ENCODE peak calls at places on chromosome 13, in eight cellular contexts. T is GM12865, P is fibroblast of pulmonary artery, D is neural crest cell, Q is AG04450, H is nephron progenitor cell, A is upper lobe of right lung, N is WTC11. J is an unnamed sample.

GRCh38 chr13:96821381-96821780 is 172.9 kb downstream of the OXGR1 start:
- DNase-seq in N (no peak), Q (no peak), T (no peak), A (no peak), P (peak; percentile 39), H (no peak), D (no peak), J (no peak)

GRCh38 chr13:75946746-75947397 is 310.7 kb downstream of the LMO7 start:
- DNase-seq in A (no peak), P (no peak), H (no peak), D (no peak), N (no peak), T (no peak), Q (no peak), J (no peak)

GRCh38 chr13:59873309-59873708 is 290.4 kb downstream of the DIAPH3 start:
- DNase-seq in T (no peak), A (no peak), D (no peak), N (no peak), P (no peak), H (no peak), Q (no peak), J (no peak)

GRCh38 chr13:95494082-95494681 is 58.3 kb upstream of the CLDN10 start:
- DNase-seq in D (peak; percentile 51), T (peak; percentile 76), P (peak; percentile 87), Q (peak; percentile 29), H (peak; percentile 16), N (no peak), A (no peak), J (no peak)

GRCh38 chr13:110294146-110294545 is 12.8 kb downstream of the COL4A1 start:
- DNase-seq in T (no peak), D (no peak), P (peak; percentile 87), A (no peak), N (no peak), Q (no peak), H (no peak), J (no peak)

GRCh38 chr13:41694902-41695301 is 237.6 kb downstream of the RGCC start:
- DNase-seq in T (peak; percentile 12), P (peak; percentile 95), Q (peak; percentile 70), A (no peak), D (no peak), N (no peak), H (no peak), J (no peak)

GRCh38 chr13:50576156-50576555 is 267.3 kb downstream of the DLEU7 start:
- DNase-seq in T (no peak), H (no peak), D (no peak), P (no peak), A (peak; percentile 70), Q (no peak), N (no peak), J (no peak)

GRCh38 chr13:80591978-80592377 is 251.1 kb upstream of the SPRY2 start:
- DNase-seq in T (no peak), P (no peak), H (no peak), D (no peak), N (no peak), A (no peak), Q (no peak), J (no peak)

GRCh38 chr13:65011403-65011802 is 2218.7 kb downstream of the PCDH9 start:
- DNase-seq in Q (no peak), D (no peak), P (no peak), A (no peak), N (no peak), T (no peak), H (no peak), J (no peak)

GRCh38 chr13:25249001-25249543 is 38.2 kb downstream of the MTMR6 start:
- DNase-seq in Q (no peak), P (peak; percentile 43), T (peak; percentile 48), N (peak; percentile 23), H (no peak), A (no peak), D (no peak), J (no peak)

GRCh38 chr13:110699148-110700145 is 6.5 kb downstream of the CARS2 start:
- DNase-seq in H (no peak), Q (no peak), D (no peak), A (no peak), T (no peak), N (no peak), P (no peak), J (no peak)

GRCh38 chr13:112210401-112210800 is 143.5 kb downstream of the SOX1 start:
- DNase-seq in Q (no peak), H (peak; percentile 43), T (no peak), D (no peak), N (no peak), A (no peak), P (no peak), J (no peak)

GRCh38 chr13:112212533-112212932 is 145.6 kb downstream of the SOX1 start:
- DNase-seq in P (no peak), D (no peak), A (no peak), N (no peak), H (no peak), Q (no peak), T (no peak), J (no peak)

GRCh38 chr13:112215871-112216270 is 148.9 kb downstream of the SOX1 start:
- DNase-seq in H (no peak), T (no peak), P (no peak), D (no peak), A (no peak), Q (no peak), N (no peak), J (no peak)

GRCh38 chr13:112217431-112217830 is 150.5 kb downstream of the SOX1 start:
- DNase-seq in T (no peak), Q (no peak), D (no peak), P (no peak), A (no peak), N (no peak), H (no peak), J (no peak)

GRCh38 chr13:112213467-112214245 is 146.7 kb downstream of the SOX1 start:
- DNase-seq in N (no peak), P (no peak), T (no peak), H (no peak), Q (no peak), A (peak; percentile 81), D (no peak), J (no peak)
- TF ChIP-seq CTCF in N (no peak), P (no peak), T (no peak), H (no peak), Q (no peak), A (no peak), D (no peak), J (no peak)

GRCh38 chr13:44867825-44868224 is 121.4 kb downstream of the NUFIP1 start:
- DNase-seq in T (no peak), Q (no peak), N (no peak), P (peak; percentile 34), A (no peak), H (no peak), D (no peak), J (no peak)

GRCh38 chr13:44868397-44868796 is 120.9 kb downstream of the NUFIP1 start:
- DNase-seq in T (peak; percentile 89), N (no peak), D (no peak), P (no peak), A (no peak), Q (no peak), H (no peak), J (no peak)

GRCh38 chr13:44872751-44873150 is 116.5 kb downstream of the NUFIP1 start:
- DNase-seq in A (no peak), P (no peak), N (no peak), H (no peak), T (no peak), Q (no peak), D (no peak), J (no peak)

GRCh38 chr13:44869167-44869566 is 120.1 kb downstream of the NUFIP1 start:
- DNase-seq in D (no peak), A (no peak), T (no peak), P (no peak), Q (no peak), H (no peak), N (no peak), J (no peak)

DNA sequence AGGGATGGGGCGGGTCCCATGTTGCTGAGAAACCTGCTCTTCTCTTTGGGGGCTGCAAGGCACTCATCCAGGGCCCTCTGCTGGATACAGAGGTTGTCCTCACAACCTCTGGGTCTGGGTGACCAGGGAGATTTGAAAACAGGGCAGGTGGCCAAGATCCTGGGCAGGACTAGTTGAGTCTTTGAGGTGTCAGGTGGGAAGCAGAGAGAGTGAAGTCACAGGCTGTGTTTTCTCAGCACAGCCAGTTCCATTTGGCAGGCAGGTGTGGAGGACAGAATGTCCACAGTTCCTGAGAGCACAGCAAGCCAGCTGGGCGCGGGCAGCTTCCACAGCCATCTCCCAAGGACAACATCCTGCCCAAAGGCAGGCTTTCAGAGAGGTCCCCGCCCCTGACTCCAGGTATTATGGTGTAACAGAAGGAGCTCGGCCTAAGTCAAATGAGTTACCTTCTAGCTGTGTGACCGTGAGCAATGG is 118.8 kb downstream of the NUFIP1 start:
- DNase-seq in P (no peak), N (no peak), D (no peak), H (no peak), T (no peak), A (peak; percentile 83), Q (no peak), J (no peak)
- TF ChIP-seq CTCF in P (no peak), N (no peak), D (no peak), H (no peak), T (no peak), A (no peak), Q (no peak), J (no peak)

DNA sequence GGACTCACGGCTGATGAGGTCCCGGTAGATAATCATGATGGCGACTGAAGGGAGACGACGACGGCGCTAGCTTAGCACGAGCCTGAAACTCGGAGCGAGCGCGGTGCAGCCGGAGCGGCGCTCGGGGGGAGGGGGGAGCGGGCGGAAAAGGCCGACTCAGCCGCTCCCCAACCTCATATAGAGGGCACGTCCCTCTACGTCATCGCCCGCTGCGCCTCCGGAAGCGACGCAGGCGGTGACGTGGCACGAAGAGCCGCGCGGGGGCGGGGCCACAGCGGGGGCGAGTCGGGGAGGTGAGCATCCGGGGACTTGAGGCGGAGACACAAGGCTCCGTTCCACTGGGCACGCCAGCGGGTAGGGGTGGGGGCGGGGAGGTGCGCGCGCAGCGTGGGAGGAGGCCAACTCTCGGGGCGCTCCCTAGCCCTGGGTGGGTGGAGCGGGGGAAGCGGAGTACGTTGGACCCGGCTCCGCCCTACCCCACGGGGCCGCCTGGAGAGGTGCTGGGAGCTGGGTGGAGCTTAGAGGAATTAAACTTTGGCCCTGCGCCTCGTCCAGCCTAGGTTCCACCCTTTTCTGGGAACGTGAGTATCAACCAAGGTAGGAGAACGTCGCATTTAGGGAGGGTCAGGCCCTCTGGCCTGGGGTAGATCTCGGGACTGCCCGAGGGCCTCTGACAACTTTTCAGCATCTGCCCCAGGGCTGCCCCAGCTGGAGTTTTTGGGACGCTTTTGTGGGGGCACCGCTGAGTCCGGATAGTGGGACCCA is at the start of gene TPT1:
- DNase-seq in H (peak; percentile 99), T (peak; percentile 100), A (peak; percentile 100), P (peak; percentile 99), Q (peak; percentile 97), D (peak; percentile 96), N (peak; percentile 98), J (peak; percentile 99)
- TF ChIP-seq CTCF in H (no peak), T (no peak), A (no peak), P (no peak), Q (no peak), D (no peak), N (no peak), J (no peak)

DNA sequence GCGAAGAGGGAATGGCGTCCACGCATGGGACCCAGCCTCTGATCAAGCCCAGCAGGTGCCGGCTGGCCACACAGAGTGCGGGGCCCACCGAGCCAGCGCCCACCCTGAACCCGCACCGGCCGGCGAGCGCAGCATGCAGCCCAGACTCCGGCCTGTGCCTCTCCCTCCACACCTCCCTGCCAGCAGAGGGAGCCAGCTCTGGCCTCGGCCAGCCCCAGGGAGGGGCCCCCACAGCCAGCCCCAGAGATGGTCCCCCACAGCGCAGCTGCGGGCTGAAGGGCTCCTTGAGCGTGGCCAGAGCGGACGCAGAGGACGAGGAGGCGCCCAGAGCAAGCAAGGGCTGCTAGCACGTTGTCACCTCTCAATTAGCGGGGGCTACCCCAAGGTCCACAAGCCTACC is 904.5 kb downstream of the SLITRK6 start:
- DNase-seq in T (no peak), N (peak; percentile 39), D (no peak), P (no peak), H (no peak), Q (no peak), A (no peak), J (no peak)
- TF ChIP-seq CTCF in T (no peak), N (no peak), D (no peak), P (no peak), H (no peak), Q (no peak), A (no peak), J (no peak)